ENCODE peak calls at places on chromosome 13, in nine cellular contexts. J is fibroblast of lung, L is bronchial epithelial cell, H is PC-3, R is ovary, Q is fibroblast of the aortic adventitia, S is AG09309, E is stomach, B is BJ. Y is an unnamed sample.

GRCh38 chr13:92187378-92187989 is 789.1 kb downstream of the GPC5 start:
- DNase-seq in J (peak; percentile 46), L (peak; percentile 32), H (peak; percentile 46), R (no peak), Q (peak; percentile 59), S (no peak), E (no peak), B (no peak), Y (peak; percentile 45)

GRCh38 chr13:92414851-92415250 is 811.8 kb upstream of the GPC6 start:
- DNase-seq in J (no peak), L (no peak), H (no peak), R (no peak), Q (no peak), S (no peak), E (no peak), B (no peak), Y (no peak)

GRCh38 chr13:89465366-89465765 is 1794.2 kb downstream of the SLITRK5 start:
- DNase-seq in J (peak; percentile 76), L (peak; percentile 72), H (no peak), R (no peak), Q (no peak), S (no peak), E (no peak), B (no peak), Y (peak; percentile 78)

GRCh38 chr13:99056381-99057014 is 78.6 kb upstream of the DOCK9 start:
- DNase-seq in J (no peak), L (peak; percentile 79), H (peak; percentile 70), R (no peak), Q (peak; percentile 44), S (no peak), E (no peak), B (no peak), Y (peak; percentile 58)

GRCh38 chr13:67285611-67286010 is 55.5 kb upstream of the PCDH9 start:
- DNase-seq in J (no peak), L (no peak), H (no peak), R (no peak), Q (no peak), S (no peak), E (no peak), B (no peak), Y (no peak)

GRCh38 chr13:92172191-92172590 is 773.8 kb downstream of the GPC5 start:
- DNase-seq in J (peak; percentile 63), L (no peak), H (no peak), R (no peak), Q (no peak), S (no peak), E (no peak), B (no peak), Y (no peak)

GRCh38 chr13:66076417-66076816 is 1153.7 kb downstream of the PCDH9 start:
- DNase-seq in J (peak; percentile 84), L (peak; percentile 17), H (peak; percentile 12), R (no peak), Q (peak; percentile 52), S (peak; percentile 11), E (no peak), B (no peak), Y (peak; percentile 66)

GRCh38 chr13:66048888-66049287 is 1181.2 kb downstream of the PCDH9 start:
- DNase-seq in J (no peak), L (no peak), H (no peak), R (no peak), Q (no peak), S (no peak), E (no peak), B (no peak), Y (peak; percentile 2)

GRCh38 chr13:79070343-79070974 is 335.6 kb downstream of the RBM26 start:
- DNase-seq in J (no peak), L (no peak), H (no peak), R (no peak), Q (no peak), S (no peak), E (no peak), B (no peak), Y (no peak)

GRCh38 chr13:67107973-67108372 is 122.2 kb downstream of the PCDH9 start:
- DNase-seq in J (no peak), L (peak; percentile 42), H (no peak), R (no peak), Q (no peak), S (no peak), E (no peak), B (no peak), Y (peak; percentile 73)

GRCh38 chr13:102091231-102091630 is 310.6 kb downstream of the FGF14 start:
- DNase-seq in J (peak; percentile 6), L (peak; percentile 25), H (peak; percentile 7), R (no peak), Q (no peak), S (no peak), E (no peak), B (no peak), Y (peak; percentile 49)

GRCh38 chr13:71477735-71478134 is 389.3 kb downstream of the DACH1 start:
- DNase-seq in J (peak; percentile 1), L (peak; percentile 12), H (peak; percentile 30), R (no peak), Q (no peak), S (no peak), E (no peak), B (no peak), Y (peak; percentile 16)

GRCh38 chr13:80798576-80799133 is 457.7 kb upstream of the SPRY2 start:
- DNase-seq in J (no peak), L (no peak), H (no peak), R (no peak), Q (no peak), S (no peak), E (no peak), B (no peak), Y (no peak)

GRCh38 chr13:99431927-99432636 is 69.2 kb upstream of the TM9SF2 start:
- DNase-seq in J (no peak), L (no peak), H (no peak), R (no peak), Q (peak; percentile 12), S (no peak), E (no peak), B (no peak), Y (no peak)

GRCh38 chr13:113898391-113898790 is 34.5 kb upstream of the GAS6 start:
- DNase-seq in J (no peak), L (no peak), H (no peak), R (peak; percentile 24), Q (no peak), S (no peak), E (no peak), B (no peak), Y (no peak)

GRCh38 chr13:108213946-108214345 is 1.4 kb downstream of the LIG4 start:
- DNase-seq in J (peak; percentile 71), L (peak; percentile 89), H (peak; percentile 49), R (no peak), Q (no peak), S (no peak), E (no peak), B (no peak), Y (peak; percentile 86)

DNA sequence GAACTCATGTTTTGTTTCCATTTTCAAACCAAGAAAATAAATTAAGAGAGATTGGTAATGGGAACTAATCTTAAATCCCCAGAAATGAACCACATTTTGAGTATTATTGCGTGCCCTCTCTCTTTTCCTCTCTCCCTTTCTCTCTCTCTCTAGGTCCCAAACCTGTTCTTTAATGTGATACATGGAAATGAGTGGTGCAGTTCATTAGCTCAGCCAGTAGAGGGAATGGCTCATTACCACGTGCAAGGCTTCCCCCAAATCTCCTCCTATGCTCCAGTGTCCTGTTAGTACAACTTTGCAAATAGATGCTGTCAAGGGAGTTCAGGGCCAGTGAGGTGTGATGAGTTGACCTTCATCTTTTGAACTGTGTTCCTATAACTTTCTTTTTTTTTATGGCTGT is 178.4 kb downstream of the FGF9 start:
- DNase-seq in J (no peak), L (peak; percentile 56), H (peak; percentile 22), R (no peak), Q (peak; percentile 3), S (no peak), E (no peak), B (no peak), Y (peak; percentile 40)
- TF ChIP-seq CTCF in J (peak; percentile 57), L (peak; percentile 65), H (peak; percentile 48), R (no peak), Q (no peak), S (no peak), E (peak; percentile 41), B (peak; percentile 41), Y (peak; percentile 56)

GRCh38 chr13:22275393-22275792 is 604.5 kb downstream of the FGF9 start:
- DNase-seq in J (no peak), L (no peak), H (no peak), R (no peak), Q (no peak), S (no peak), E (no peak), B (no peak), Y (no peak)

DNA sequence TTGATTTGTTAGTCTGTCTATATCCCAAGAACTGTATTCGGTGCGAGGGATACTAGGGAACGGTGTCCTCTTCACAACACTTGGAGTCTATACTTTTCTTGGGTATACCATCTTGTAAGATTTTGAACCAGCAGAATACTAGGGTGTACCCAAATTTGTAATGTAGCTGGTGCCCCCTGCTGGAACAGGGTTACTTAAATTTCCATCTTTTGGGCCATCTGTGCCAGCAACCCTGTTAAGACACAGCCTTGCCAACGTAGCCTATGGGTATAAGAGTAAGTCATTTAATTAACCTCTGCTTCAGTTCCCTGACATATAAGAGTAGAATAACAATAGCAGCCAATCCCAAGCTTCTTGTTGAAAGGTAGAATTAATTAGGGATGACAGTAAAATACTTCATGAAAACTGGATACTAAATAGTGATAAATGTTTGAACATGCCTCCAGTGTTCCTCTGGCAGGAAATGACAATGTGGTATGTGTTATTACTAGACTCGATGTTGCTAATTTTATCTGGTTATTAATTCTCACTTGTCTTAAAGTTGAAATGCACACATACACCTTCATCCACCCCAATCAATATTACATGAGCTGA is 607.6 kb downstream of the FGF9 start:
- DNase-seq in J (no peak), L (peak; percentile 55), H (peak; percentile 44), R (peak; percentile 45), Q (peak; percentile 25), S (no peak), E (peak; percentile 72), B (no peak), Y (peak; percentile 38)
- H3K4me3 ChIP-seq in J (no peak overlapping the region), L (no peak overlapping the region), H (no peak overlapping the region), R (no peak overlapping the region), Q (no peak overlapping the region), S (no peak overlapping the region), E (no peak overlapping the region), B (no peak overlapping the region), Y (no peak overlapping the region)

DNA sequence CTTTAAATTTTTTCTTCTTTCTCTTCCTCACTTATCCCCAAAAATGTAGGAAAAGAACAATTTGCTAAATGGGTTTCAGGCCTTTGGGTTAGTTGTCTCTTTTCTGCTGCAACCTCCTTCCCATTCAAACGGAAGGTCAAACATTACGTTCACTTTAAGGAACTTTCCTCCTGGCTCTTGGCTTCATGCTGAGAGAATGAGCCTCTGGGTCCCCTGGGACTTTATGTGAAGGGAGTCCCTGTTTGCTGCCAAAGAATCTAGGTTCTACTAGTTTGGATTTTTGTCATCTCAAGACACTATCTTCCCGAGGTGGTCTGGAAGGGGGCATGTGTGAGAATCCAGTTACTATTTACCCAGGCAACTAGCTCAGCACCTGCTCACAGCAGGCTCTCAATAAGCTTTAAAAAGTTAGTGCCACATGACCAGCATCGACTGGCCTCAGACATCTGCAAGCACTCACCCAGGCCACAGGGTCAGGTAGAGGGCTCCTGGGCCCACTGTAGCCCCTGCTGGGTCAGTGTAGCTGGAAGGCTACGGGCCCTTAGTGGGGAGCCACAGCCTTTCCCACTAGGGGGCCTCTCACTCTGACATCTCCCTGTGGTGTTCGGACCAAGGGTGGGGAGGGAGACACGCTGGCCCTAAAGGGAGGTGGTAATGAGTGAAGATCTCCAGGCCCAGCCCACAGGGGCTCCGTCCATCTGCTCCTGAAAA is 40.5 kb downstream of the FAM124A start:
- DNase-seq in J (no peak), L (no peak), H (no peak), R (no peak), Q (no peak), S (no peak), E (no peak), B (no peak), Y (no peak)
- TF ChIP-seq CTCF in J (no peak), L (peak; percentile 6), H (peak; percentile 23), R (no peak), Q (peak; percentile 12), S (peak; percentile 20), E (no peak), B (no peak), Y (peak; percentile 7)

GRCh38 chr13:109274188-109274821 is 512.1 kb downstream of the IRS2 start:
- DNase-seq in J (peak; percentile 85), L (peak; percentile 61), H (peak; percentile 45), R (no peak), Q (peak; percentile 52), S (no peak), E (no peak), B (no peak), Y (peak; percentile 53)
- H3K4me3 ChIP-seq in J (no peak overlapping the region), L (no peak overlapping the region), H (no peak overlapping the region), R (no peak overlapping the region), Q (no peak overlapping the region), S (no peak overlapping the region), E (no peak overlapping the region), B (no peak overlapping the region), Y (peak overlapping the region; percentile 73)

Y was measured in epithelial cell of esophagus.